ENCODE peak calls at places on chromosomes 3 and 15, in five cellular contexts. P, D, O, G and J are unnamed samples.

GRCh38 chr3:32238816-32239637 is 547 bp downstream of the CMTM8 start:
- DNase-seq in P (no peak), D (no peak), O (peak; percentile 39), G (peak; percentile 47), J (no peak)

GRCh38 chr3:149122716-149123578 is 6.5 kb upstream of the HPS3 start:
- DNase-seq in P (no peak), D (no peak), O (no peak), G (no peak), J (no peak)

GRCh38 chr3:155946178-155946577 is 75.7 kb downstream of the GMPS start:
- DNase-seq in P (no peak), D (no peak), O (peak; percentile 59), G (no peak), J (no peak)

GRCh38 chr15:53917109-53917508 is 61.1 kb upstream of the UNC13C start:
- DNase-seq in P (no peak), D (no peak), O (no peak), G (no peak), J (no peak)

GRCh38 chr3:106811376-106811775 is 565.9 kb upstream of the CCDC54 start:
- DNase-seq in P (no peak), D (no peak), O (peak; percentile 37), G (no peak), J (no peak)

GRCh38 chr3:14225421-14225820 is 46.8 kb downstream of the LSM3 start:
- DNase-seq in P (no peak), D (no peak), O (peak; percentile 19), G (no peak), J (no peak)

GRCh38 chr3:14118400-14119165 is 6.1 kb downstream of the CHCHD4 start:
- DNase-seq in P (no peak), D (no peak), O (peak; percentile 37), G (no peak), J (no peak)

GRCh38 chr15:60507596-60508424 is 28.9 kb upstream of the ICE2 start:
- DNase-seq in P (no peak), D (no peak), O (peak; percentile 72), G (peak; percentile 32), J (peak; percentile 3)

GRCh38 chr3:14518432-14518802 is 21.7 kb downstream of the GRIP2 start:
- DNase-seq in P (no peak), D (no peak), O (no peak), G (no peak), J (no peak)

GRCh38 chr3:63578858-63579257 is 73.6 kb upstream of the SNTN start:
- DNase-seq in P (no peak), D (no peak), O (no peak), G (no peak), J (no peak)

GRCh38 chr3:49723301-49723630 is 485 bp downstream of the GMPPB start:
- DNase-seq in P (no peak), D (no peak), O (peak; percentile 53), G (peak; percentile 39), J (no peak)

GRCh38 chr3:49357466-49358216 is 512 bp downstream of the GPX1 start:
- DNase-seq in P (no peak), D (peak; percentile 72), O (peak; percentile 77), G (peak; percentile 15), J (no peak)

GRCh38 chr3:124685481-124685880 is 44.8 kb upstream of the UMPS start:
- DNase-seq in P (no peak), D (no peak), O (peak; percentile 43), G (no peak), J (no peak)

GRCh38 chr3:168094580-168094876 is 1.2 kb downstream of the GOLIM4 start:
- DNase-seq in P (peak; percentile 33), D (no peak), O (no peak), G (peak; percentile 81), J (no peak)

GRCh38 chr3:30743086-30743619 is 136.8 kb downstream of the TGFBR2 start:
- DNase-seq in P (no peak), D (no peak), O (no peak), G (no peak), J (no peak)

GRCh38 chr15:25739687-25740121 is 123.4 kb downstream of the ATP10A start:
- DNase-seq in P (no peak), D (no peak), O (peak; percentile 38), G (no peak), J (peak; percentile 2)

GRCh38 chr15:41417812-41418211 is 917 bp downstream of the RTF1 start:
- DNase-seq in P (no peak), D (no peak), O (no peak), G (no peak), J (no peak)

GRCh38 chr3:49378249-49378899 is 20.2 kb upstream of the GPX1 start:
- DNase-seq in P (no peak), D (no peak), O (peak; percentile 44), G (no peak), J (no peak)